ENCODE peak calls at places on chromosome 3, in eight cellular contexts. T is GM23248, V is lower lobe of right lung, X is spleen, U is Peyer's patch, P is iPS DF 6.9, F is mammary epithelial cell, W is pancreas. R is an unnamed sample. For H3K9me3, the result is how much of the 10 kb centered on the place peaks cover.

GRCh38 chr3:57951106-57951882 is 56.9 kb upstream of the FLNB start:
- DNase-seq in T (peak), V (peak), P (no peak), X (peak), W (peak), U (no peak), F (peak), R (no peak)

GRCh38 chr3:67692621-67693020 is 38.2 kb upstream of the SUCLG2 start:
- DNase-seq in W (no peak), V (no peak), F (no peak), T (no peak), X (no peak), P (no peak), U (no peak), R (no peak)

GRCh38 chr3:124837065-124837464 is 50.1 kb downstream of the ITGB5 start:
- DNase-seq in T (peak), W (no peak), X (no peak), U (no peak), F (no peak), P (no peak), V (no peak), R (no peak)

GRCh38 chr3:190514163-190515153 is 573 bp downstream of the IL1RAP start:
- DNase-seq in T (peak), X (peak), F (peak), V (peak), U (peak), P (no peak), W (peak), R (no peak)

GRCh38 chr3:101643009-101643844 is 33.7 kb downstream of the ZBTB11 start:
- DNase-seq in V (no peak), W (no peak), T (no peak), F (no peak), U (no peak), P (no peak), X (no peak), R (no peak)

GRCh38 chr3:47877719-47878118 is 74.8 kb downstream of the DHX30 start:
- DNase-seq in X (no peak), P (no peak), T (no peak), F (no peak), V (no peak), U (no peak), W (no peak), R (no peak)

GRCh38 chr3:105355355-105356063 is 11.2 kb upstream of the ALCAM start:
- DNase-seq in V (no peak), X (no peak), U (no peak), T (peak), P (no peak), F (peak), W (no peak), R (no peak)

GRCh38 chr3:63863150-63864007 is at the start of the genes ATXN7 and THOC7:
- DNase-seq in P (no peak), F (peak), T (peak), X (peak), W (peak), U (peak), V (peak), R (no peak)

GRCh38 chr3:149706905-149707304 is 45.4 kb downstream of the COMMD2 start:
- DNase-seq in X (no peak), P (no peak), V (no peak), W (no peak), F (no peak), T (no peak), U (no peak), R (no peak)

GRCh38 chr3:38039899-38040261 is 872 bp downstream of the DLEC1 start:
- DNase-seq in P (no peak), F (no peak), V (peak), T (peak), X (peak), U (peak), W (no peak), R (no peak)

GRCh38 chr3:184196536-184196935 is 10.5 kb downstream of the ABCF3 start:
- DNase-seq in U (no peak), P (no peak), V (no peak), X (no peak), T (no peak), F (no peak), W (no peak), R (no peak)

GRCh38 chr3:113534365-113534764 is 2.0 kb downstream of the SIDT1 start:
- DNase-seq in V (no peak), U (no peak), W (no peak), X (no peak), T (no peak), F (no peak), P (no peak), R (no peak)

GRCh38 chr3:74349035-74349434 is 265.4 kb downstream of the CNTN3 start:
- DNase-seq in W (no peak), T (no peak), X (no peak), U (no peak), V (no peak), F (no peak), P (no peak), R (no peak)

GRCh38 chr3:72274511-72275295 is 489.8 kb upstream of the PROK2 start:
- DNase-seq in T (peak), W (no peak), P (no peak), U (peak), X (no peak), V (peak), F (no peak), R (no peak)

GRCh38 chr3:183650554-183650953 is 15.1 kb downstream of the KLHL24 start:
- DNase-seq in U (no peak), W (no peak), F (no peak), V (no peak), X (no peak), P (no peak), T (no peak), R (no peak)

GRCh38 chr3:58093573-58094195 is 85.5 kb downstream of the FLNB start:
- DNase-seq in U (no peak), F (peak), P (no peak), T (peak), W (no peak), X (no peak), V (no peak), R (no peak)

GRCh38 chr3:190205739-190206138 is 85.0 kb upstream of the P3H2 start:
- DNase-seq in F (peak), U (no peak), X (no peak), W (no peak), T (peak), V (no peak), P (no peak), R (no peak)

GRCh38 chr3:31653464-31653863 is 120.7 kb downstream of the STT3B start:
- DNase-seq in X (no peak), T (no peak), V (no peak), U (no peak), P (no peak), F (no peak), W (no peak), R (no peak)
- H3K9me3 ChIP-seq in X (half or more), T (under half), V (half or more), U (under half), P (under half), F (under half), W (under half), R (under half)

GRCh38 chr3:29071077-29071634 is 209.7 kb upstream of the RBMS3 start:
- DNase-seq in F (peak), X (no peak), P (no peak), T (peak), W (no peak), V (no peak), U (no peak), R (no peak)

GRCh38 chr3:29067014-29067413 is 213.9 kb upstream of the RBMS3 start:
- DNase-seq in P (no peak), F (peak), T (peak), W (no peak), X (no peak), U (no peak), V (no peak), R (peak)

GRCh38 chr3:29072626-29073025 is 208.2 kb upstream of the RBMS3 start:
- DNase-seq in P (no peak), W (no peak), V (no peak), T (peak), X (no peak), F (peak), U (no peak), R (no peak)
- H3K9me3 ChIP-seq in P (under half), W (under half), V (under half), T (under half), X (under half), F (under half), U (under half), R (under half)

DNA sequence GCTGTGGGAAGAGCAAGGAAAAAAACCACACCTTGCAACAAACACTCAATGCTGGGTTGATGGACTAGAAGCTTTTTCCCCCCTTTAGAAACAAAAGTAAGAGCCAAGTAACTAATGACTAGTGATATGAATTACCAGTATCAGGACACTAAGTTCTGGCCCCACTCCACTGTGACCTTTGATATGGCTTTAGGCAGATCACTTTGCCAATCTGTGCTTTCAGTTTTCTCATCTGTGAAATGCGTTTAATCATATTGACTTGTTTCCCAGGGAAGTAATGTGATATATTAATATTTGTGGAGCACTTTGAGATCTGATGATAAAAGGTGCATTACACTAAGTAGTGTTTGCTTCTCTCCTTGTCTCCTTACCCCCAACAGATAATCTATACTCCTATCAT is 319.3 kb upstream of the SATB1 start:
- DNase-seq in W (no peak), F (no peak), P (no peak), X (no peak), U (no peak), T (no peak), V (no peak), R (no peak)
- H3K9me3 ChIP-seq in W (under half), F (under half), P (under half), X (under half), U (under half), T (under half), V (under half), R (under half)

DNA sequence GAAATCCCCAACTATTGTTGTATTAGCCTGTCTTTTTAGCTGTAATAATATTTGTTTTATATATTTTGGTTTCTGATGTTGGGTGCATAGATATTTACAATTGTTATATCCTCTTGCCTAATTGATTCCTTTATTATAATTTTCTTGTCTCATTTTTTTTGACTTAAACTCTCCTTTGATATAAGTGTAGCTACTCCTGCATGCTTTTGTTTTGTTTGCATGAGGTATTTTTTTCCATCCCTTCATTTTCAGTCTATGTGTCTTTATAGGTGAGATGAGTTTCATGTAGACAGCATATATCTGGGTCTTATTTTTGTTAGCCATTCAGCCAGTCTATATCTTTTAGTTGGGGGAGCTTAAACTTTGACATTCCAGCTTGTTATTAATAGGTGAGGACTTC is 37.4 kb downstream of the FAIM start:
- DNase-seq in X (no peak), F (no peak), V (no peak), W (no peak), P (no peak), U (no peak), T (no peak), R (no peak)
- H3K9me3 ChIP-seq in X (half or more), F (under half), V (half or more), W (under half), P (under half), U (under half), T (under half), R (under half)

DNA sequence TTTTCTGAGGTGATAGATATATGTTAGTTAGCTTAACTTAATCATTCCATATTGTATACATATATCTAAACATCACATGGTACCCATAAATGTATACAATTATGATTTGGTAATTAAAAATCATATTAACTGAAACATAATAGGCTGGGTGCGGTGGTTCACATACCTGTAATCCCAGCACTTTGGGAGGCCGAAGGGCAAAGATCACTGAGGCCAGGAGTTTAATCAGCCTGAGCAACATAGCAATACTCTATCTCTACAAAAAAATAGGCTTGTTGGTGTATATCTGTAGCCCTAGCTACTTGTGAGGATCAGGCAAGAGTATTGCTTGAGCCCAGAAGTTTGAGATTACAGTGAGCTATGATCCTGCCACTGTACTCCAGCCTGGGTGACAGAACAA is 20.9 kb downstream of the RAB7A start:
- DNase-seq in F (no peak), U (no peak), P (no peak), W (no peak), V (no peak), X (no peak), T (no peak), R (no peak)
- H3K9me3 ChIP-seq in F (under half), U (under half), P (under half), W (under half), V (under half), X (under half), T (under half), R (under half)

GRCh38 chr3:7445331-7445730 is 584.4 kb downstream of the GRM7 start:
- DNase-seq in X (no peak), P (no peak), W (no peak), V (no peak), U (no peak), T (no peak), F (no peak), R (no peak)
- H3K9me3 ChIP-seq in X (under half), P (under half), W (under half), V (under half), U (under half), T (under half), F (under half), R (under half)

DNA sequence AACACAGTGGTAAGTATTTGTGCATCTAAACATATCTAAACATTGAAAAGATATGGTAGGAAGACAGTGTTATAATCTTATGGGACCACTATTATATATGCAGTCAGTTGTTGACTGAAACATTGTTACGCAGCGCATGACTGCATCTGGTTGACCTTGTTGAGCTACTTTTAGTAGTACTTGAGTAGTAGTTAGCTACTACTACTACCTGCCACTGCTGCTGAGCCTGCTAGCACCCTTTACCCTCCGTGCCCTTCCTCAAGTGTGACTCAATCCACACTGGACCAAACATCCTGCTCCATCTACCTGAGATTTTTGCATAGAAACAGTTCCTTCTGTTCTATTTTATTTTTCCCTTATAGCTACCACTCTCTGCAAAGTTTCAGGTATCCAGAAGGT is 123.6 kb upstream of the STRIT1 start:
- DNase-seq in T (no peak), W (no peak), X (no peak), V (no peak), F (no peak), U (no peak), P (no peak), R (no peak)
- H3K9me3 ChIP-seq in T (under half), W (under half), X (under half), V (under half), F (under half), U (under half), P (under half), R (under half)

DNA sequence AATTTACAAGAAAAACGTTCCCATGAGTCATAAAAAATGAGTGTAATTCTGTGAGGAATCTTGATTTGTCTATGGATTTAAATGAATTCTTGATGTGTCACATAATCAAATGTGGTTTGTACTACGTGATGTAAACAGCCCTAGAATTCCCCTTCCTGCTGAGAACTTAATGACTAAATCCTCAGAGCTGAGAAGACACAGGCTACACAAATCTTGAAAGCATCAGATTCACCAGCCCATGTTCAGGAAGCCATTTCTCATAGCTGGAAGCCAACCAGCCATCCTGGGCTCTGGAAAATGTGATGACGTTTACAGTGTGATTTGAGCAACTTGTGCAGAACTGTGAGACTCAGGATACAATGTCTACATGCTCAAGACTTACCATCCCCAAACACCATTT is 193.7 kb upstream of the MME start:
- DNase-seq in X (no peak), U (no peak), W (no peak), T (peak), V (no peak), F (peak), P (no peak), R (peak)
- H3K9me3 ChIP-seq in X (under half), U (under half), W (under half), T (under half), V (under half), F (under half), P (under half), R (under half)

GRCh38 chr3:138549578-138549977 is 44.5 kb downstream of the CEP70 start:
- DNase-seq in T (no peak), V (no peak), P (no peak), X (no peak), U (no peak), F (no peak), W (no peak), R (no peak)
- H3K9me3 ChIP-seq in T (under half), V (under half), P (under half), X (half or more), U (under half), F (under half), W (under half), R (under half)

DNA sequence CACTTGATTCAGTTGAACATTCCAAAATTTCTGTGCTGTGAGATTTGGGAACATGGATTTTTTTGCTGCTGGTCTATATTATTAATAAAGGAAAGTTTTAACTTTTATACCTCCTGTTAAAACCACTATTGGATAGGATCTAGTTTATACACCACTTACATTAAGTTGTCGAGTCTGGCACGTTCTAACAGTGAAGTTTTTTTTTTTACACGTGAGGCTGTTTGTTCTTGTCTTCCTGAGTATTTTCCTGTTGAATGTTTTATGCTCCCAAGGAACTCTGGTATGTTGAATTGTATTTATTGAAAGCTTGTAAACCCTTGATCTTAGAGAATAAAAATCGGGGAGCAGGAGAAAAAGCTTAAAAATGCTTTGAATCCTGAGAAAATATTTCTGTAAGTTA is 338.8 kb downstream of the RBMS3 start:
- DNase-seq in V (no peak), T (no peak), P (no peak), W (no peak), U (no peak), F (no peak), X (no peak), R (no peak)
- H3K9me3 ChIP-seq in V (under half), T (under half), P (under half), W (under half), U (under half), F (under half), X (under half), R (under half)